ENCODE peak calls at places on chromosomes 7 and 10, in five cellular contexts. B, N, V, Z and T are unnamed samples.
A peak's percentile ranks its signal among the peaks of the same experiment; 100 is the strongest.

GRCh38 chr10:24806262-24806661 is 82.6 kb upstream of the ARHGAP21 start:
- DNase-seq in B (no peak), N (no peak), V (no peak), Z (no peak), T (no peak)

GRCh38 chr10:35821339-35821911 is 179.3 kb upstream of the FZD8 start:
- DNase-seq in B (no peak), N (no peak), V (no peak), Z (no peak), T (no peak)

GRCh38 chr10:77637986-77638765 is 568 bp upstream of the KCNMA1 start:
- DNase-seq in B (no peak), N (peak; percentile 77), V (no peak), Z (no peak), T (no peak)

GRCh38 chr7:94975316-94975715 is 67.9 kb downstream of the PPP1R9A start:
- DNase-seq in B (no peak), N (no peak), V (no peak), Z (no peak), T (no peak)

GRCh38 chr7:75876126-75876881 is 2.5 kb upstream of the RHBDD2 start:
- DNase-seq in B (no peak), N (no peak), V (no peak), Z (no peak), T (no peak)

GRCh38 chr7:104240400-104240799 is 32.6 kb upstream of the ORC5 start:
- DNase-seq in B (no peak), N (no peak), V (no peak), Z (no peak), T (no peak)

GRCh38 chr7:157271315-157271990 is 65.4 kb upstream of the DNAJB6 start:
- DNase-seq in B (no peak), N (no peak), V (no peak), Z (no peak), T (no peak)

GRCh38 chr10:34145751-34146150 is 669.3 kb downstream of the PARD3 start:
- DNase-seq in B (no peak), N (no peak), V (no peak), Z (no peak), T (no peak)

GRCh38 chr10:122044713-122045112 is 55.8 kb downstream of the TACC2 start:
- DNase-seq in B (peak; percentile 75), N (peak; percentile 50), V (no peak), Z (no peak), T (no peak)

DNA sequence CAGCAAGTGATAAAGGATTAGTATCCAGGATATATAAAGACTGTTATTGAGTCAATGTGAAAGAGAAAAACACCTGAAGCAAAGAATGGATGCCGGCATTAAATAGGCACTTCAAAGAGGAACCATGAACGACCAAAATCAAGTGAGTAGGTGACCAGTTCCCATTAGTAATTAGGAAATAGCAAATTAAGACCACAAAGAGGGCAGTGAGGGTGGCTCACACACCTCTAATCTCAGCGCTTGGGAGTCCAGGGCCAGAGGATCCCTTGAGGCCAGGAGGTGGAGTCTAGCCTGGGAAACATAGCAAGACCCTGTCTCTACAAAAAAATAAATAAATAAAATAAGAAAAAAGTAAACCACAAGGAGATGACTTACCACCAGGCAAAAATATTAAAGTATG is 1.5 kb upstream of the ANTXRL start:
- DNase-seq in B (no peak), N (no peak), V (no peak), Z (no peak), T (no peak)
- TF ChIP-seq CTCF in B (no peak), N (no peak), V (no peak), Z (no peak), T (no peak)

GRCh38 chr7:2518737-2519118 is 846 bp upstream of the LFNG start:
- DNase-seq in B (no peak), N (no peak), V (no peak), Z (no peak), T (no peak)
- H3K4me1 ChIP-seq in B (peaks cover 21% of the 10 kb centered on the region), N (peaks cover 48% of the 10 kb centered on the region), V (peaks cover 39% of the 10 kb centered on the region), Z (peaks cover 37% of the 10 kb centered on the region), T (peaks cover 45% of the 10 kb centered on the region)

DNA sequence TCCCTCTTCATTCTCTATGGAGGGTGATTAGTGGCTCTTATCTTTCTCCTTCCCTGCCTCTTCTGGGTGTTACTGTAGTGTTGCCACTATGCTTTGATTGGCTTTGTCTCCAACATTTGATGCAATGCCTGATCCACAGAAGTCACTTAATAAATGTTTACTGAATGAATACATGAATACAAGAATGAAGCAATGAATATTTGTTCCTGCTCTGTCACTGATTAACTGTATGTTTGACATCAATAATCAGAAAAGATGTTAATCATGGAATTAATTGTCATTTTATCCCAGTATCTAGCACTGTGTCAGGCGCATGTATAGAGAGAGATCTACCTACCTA is 4.3 kb downstream of the ANK3 start:
- DNase-seq in B (no peak), N (no peak), V (no peak), Z (no peak), T (no peak)
- H3K4me3 ChIP-seq in B (no peak overlapping the region), N (no peak overlapping the region), V (no peak overlapping the region), Z (no peak overlapping the region), T (no peak overlapping the region)

GRCh38 chr7:79298145-79298760 is 155.2 kb downstream of the MAGI2 start:
- DNase-seq in B (no peak), N (peak; percentile 69), V (peak; percentile 29), Z (no peak), T (no peak)
- TF ChIP-seq CTCF in B (peak; percentile 36), N (peak; percentile 82), V (peak; percentile 77), Z (peak; percentile 53), T (no peak)

GRCh38 chr10:43401627-43402026 is 7.4 kb downstream of the HNRNPF start:
- DNase-seq in B (no peak), N (peak; percentile 93), V (no peak), Z (no peak), T (no peak)
- H3K4me1 ChIP-seq in B (peaks cover 8% of the 10 kb centered on the region), N (peaks cover 63% of the 10 kb centered on the region), V (peaks cover 86% of the 10 kb centered on the region), Z (peaks cover 82% of the 10 kb centered on the region), T (peaks cover 66% of the 10 kb centered on the region)

DNA sequence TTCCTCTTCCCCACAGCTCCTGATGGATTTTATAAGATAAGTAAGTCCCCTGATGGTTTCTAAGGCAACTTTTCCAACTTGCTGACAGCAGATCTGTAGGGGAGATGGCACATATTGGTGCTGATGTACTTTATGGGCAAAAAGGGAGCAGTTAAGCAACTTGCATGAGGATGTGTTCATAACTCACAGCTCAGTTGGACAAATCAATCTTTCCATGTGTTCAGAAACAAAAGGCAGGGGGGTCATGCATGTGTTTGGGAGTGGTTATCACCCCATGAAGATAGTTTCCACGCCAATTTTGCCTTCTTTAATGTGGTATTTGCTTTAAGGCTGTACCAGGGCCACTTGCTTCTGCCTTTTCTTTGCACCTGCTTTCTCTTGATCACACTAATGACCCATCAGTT is 6.1 kb downstream of the RBM20 start:
- DNase-seq in B (no peak), N (no peak), V (no peak), Z (no peak), T (no peak)
- H3K4me3 ChIP-seq in B (no peak overlapping the region), N (no peak overlapping the region), V (no peak overlapping the region), Z (no peak overlapping the region), T (no peak overlapping the region)

DNA sequence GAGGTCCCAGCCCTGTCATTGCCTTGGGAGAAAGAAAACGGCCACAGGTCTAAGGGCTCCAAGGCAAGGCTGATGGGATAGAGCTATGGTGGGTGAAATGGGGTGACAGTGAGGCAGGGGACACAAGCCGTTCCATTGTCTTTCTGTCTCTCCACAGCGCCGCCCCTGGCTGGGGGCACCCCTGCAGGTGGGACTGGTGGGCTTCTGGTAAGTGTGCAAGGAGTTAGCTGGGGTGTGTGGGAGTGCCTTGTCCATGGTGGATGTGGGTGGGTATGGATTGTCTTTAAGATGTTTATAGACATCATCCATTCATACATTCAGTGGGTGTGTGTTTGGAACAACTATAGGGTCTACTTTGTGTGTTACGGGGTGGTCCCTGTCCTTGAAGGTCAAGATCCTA is 7.5 kb downstream of the SFXN3 start:
- DNase-seq in B (no peak), N (peak; percentile 77), V (no peak), Z (no peak), T (no peak)
- TF ChIP-seq CTCF in B (no peak), N (peak; percentile 61), V (no peak), Z (no peak), T (no peak)

DNA sequence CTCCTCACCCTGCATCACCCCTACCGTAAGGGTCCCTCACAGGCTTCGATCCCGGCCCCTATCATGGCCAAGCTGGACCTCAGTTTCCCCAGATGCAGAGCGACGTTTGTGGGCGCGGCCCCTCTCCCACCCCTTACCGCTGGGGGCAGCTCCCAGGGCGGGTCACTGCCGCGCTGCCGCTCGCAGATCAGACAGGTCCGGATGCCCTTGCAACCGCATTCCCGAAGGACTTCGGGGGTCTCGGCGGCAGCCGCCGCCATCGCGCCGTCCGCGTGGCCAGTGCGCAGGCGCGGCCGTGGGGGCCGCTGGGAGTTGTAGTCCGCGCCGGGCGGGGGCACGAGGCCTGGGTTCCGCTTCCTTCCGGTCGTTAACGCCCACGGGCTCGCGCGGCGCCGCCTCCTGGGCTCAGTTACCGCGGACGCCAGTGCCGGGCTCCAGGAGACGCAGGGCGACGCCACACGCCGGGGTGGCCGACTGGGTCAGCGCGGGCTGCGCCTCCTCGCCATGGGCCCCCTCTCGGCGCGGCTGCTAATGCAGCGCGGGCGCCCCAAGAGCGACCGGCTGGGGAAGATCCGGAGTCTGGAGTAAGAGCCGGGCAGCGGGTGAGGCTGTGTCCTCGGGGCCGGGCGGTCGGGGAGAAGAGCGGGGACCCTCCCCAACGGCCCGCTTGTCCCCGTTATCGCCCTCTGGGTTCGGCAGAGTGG is at the start of the genes ALKBH4 and LRWD1:
- DNase-seq in B (peak; percentile 91), N (peak; percentile 90), V (peak; percentile 92), Z (peak; percentile 90), T (peak; percentile 38)
- H3K4me1 ChIP-seq in B (peaks cover 5% of the 10 kb centered on the region), N (peaks cover 11% of the 10 kb centered on the region), V (peaks cover 28% of the 10 kb centered on the region), Z (peaks cover 21% of the 10 kb centered on the region), T (peaks cover 14% of the 10 kb centered on the region)

DNA sequence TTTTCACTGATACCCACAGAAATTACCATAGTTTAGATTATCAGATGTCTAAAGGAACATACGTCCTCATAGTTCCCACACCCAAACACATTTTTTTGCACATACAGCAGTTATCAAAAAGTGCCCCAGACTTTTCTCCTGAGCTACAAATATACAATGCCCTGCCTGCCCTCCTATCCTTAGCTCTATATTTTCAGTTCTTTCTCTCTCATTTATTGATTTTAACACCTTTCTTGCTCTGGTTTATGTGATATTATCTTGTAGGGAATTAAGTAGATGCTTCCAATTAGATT is 25.1 kb upstream of the SGMS1 start:
- DNase-seq in B (no peak), N (no peak), V (no peak), Z (no peak), T (no peak)
- H3K4me3 ChIP-seq in B (no peak overlapping the region), N (no peak overlapping the region), V (no peak overlapping the region), Z (no peak overlapping the region), T (no peak overlapping the region)